ENCODE peak calls at places on chromosomes 16 and 17, in four cellular contexts. U, A, Y and N are unnamed samples.
A peak's percentile ranks its signal among the peaks of the same experiment; 100 is the strongest.

GRCh38 chr17:59069856-59070255 is 36.8 kb downstream of the TRIM37 start:
- DNase-seq in U (no peak), A (no peak), Y (no peak), N (no peak)

GRCh38 chr17:81519284-81520020 is 6.9 kb upstream of the ACTG1 start:
- DNase-seq in U (peak; percentile 89), A (peak; percentile 54), Y (peak; percentile 81), N (peak; percentile 67)

GRCh38 chr16:86428729-86429472 is 81.4 kb upstream of the FOXF1 start:
- DNase-seq in U (no peak), A (no peak), Y (no peak), N (no peak)

GRCh38 chr17:4903051-4903818 is at the start of gene CHRNE:
- DNase-seq in U (no peak), A (peak; percentile 61), Y (peak; percentile 87), N (peak; percentile 49)

GRCh38 chr17:6248061-6248460 is 177.9 kb downstream of the WSCD1 start:
- DNase-seq in U (no peak), A (no peak), Y (no peak), N (no peak)

GRCh38 chr16:21227886-21228285 is 5.6 kb upstream of the ANKS4B start:
- DNase-seq in U (no peak), A (no peak), Y (no peak), N (no peak)

GRCh38 chr16:46765050-46765449 is 16.9 kb upstream of the MYLK3 start:
- DNase-seq in U (no peak), A (no peak), Y (no peak), N (no peak)

GRCh38 chr16:85398050-85398451 is 215.1 kb upstream of the GSE1 start:
- DNase-seq in U (peak; percentile 42), A (no peak), Y (no peak), N (no peak)

GRCh38 chr16:31696968-31697743 is 169.5 kb downstream of the AHSP start:
- DNase-seq in U (no peak), A (no peak), Y (no peak), N (no peak)

GRCh38 chr16:3612510-3613466 is 1.4 kb upstream of the SLX4 start:
- DNase-seq in U (no peak), A (no peak), Y (no peak), N (no peak)

GRCh38 chr16:74505011-74505410 is 83.7 kb upstream of the CLEC18B start:
- DNase-seq in U (no peak), A (no peak), Y (no peak), N (no peak)

GRCh38 chr17:51435641-51436091 is 175.3 kb downstream of the UTP18 start:
- DNase-seq in U (peak; percentile 69), A (peak; percentile 27), Y (peak; percentile 52), N (no peak)

GRCh38 chr17:31792007-31792585 is 66.9 kb downstream of the COPRS start:
- DNase-seq in U (no peak), A (no peak), Y (no peak), N (no peak)

GRCh38 chr16:66933776-66934137 is 445 bp downstream of the CIAO2B start:
- DNase-seq in U (no peak), A (no peak), Y (no peak), N (no peak)

GRCh38 chr17:77769215-77769614 is 189.3 kb upstream of the TNRC6C start:
- DNase-seq in U (no peak), A (no peak), Y (no peak), N (no peak)

GRCh38 chr16:69865701-69866100 is 85.4 kb upstream of the CLEC18A start:
- DNase-seq in U (no peak), A (no peak), Y (no peak), N (no peak)

GRCh38 chr17:72476575-72476986 is 355.8 kb downstream of the SOX9 start:
- DNase-seq in U (no peak), A (no peak), Y (no peak), N (no peak)

GRCh38 chr17:48389903-48390302 is 40.1 kb downstream of the SKAP1 start:
- DNase-seq in U (no peak), A (no peak), Y (no peak), N (no peak)

GRCh38 chr17:14198013-14198412 is 38.6 kb downstream of the CDRT15 start:
- DNase-seq in U (peak; percentile 82), A (no peak), Y (no peak), N (no peak)

GRCh38 chr17:83194189-83194565 is 114.8 kb downstream of the METRNL start:
- DNase-seq in U (peak; percentile 57), A (no peak), Y (no peak), N (peak; percentile 14)

GRCh38 chr17:40563371-40564052 is 1.8 kb downstream of the CCR7 start:
- DNase-seq in U (no peak), A (no peak), Y (peak; percentile 87), N (no peak)

GRCh38 chr16:29757950-29758466 is 12.2 kb upstream of the C16orf54 start:
- DNase-seq in U (no peak), A (no peak), Y (no peak), N (no peak)

GRCh38 chr17:40813804-40814203 is 8.6 kb downstream of the KRT10 start:
- DNase-seq in U (no peak), A (no peak), Y (no peak), N (no peak)

GRCh38 chr17:8226536-8227237 is 16.3 kb upstream of the AURKB start:
- DNase-seq in U (peak; percentile 69), A (no peak), Y (peak; percentile 90), N (peak; percentile 36)

GRCh38 chr17:628507-628941 is 86.1 kb downstream of the VPS53 start:
- DNase-seq in U (no peak), A (no peak), Y (no peak), N (no peak)

GRCh38 chr17:74647871-74648672 is 24.5 kb upstream of the CD300E start:
- DNase-seq in U (no peak), A (no peak), Y (no peak), N (no peak)

GRCh38 chr17:7750321-7750821 is 32.8 kb downstream of the DNAH2 start:
- DNase-seq in U (no peak), A (no peak), Y (no peak), N (no peak)

GRCh38 chr16:56933266-56933619 is 1.3 kb downstream of the HERPUD1 start:
- DNase-seq in U (no peak), A (no peak), Y (no peak), N (no peak)

GRCh38 chr17:66915792-66916191 is 48.7 kb upstream of the CACNG4 start:
- DNase-seq in U (no peak), A (no peak), Y (no peak), N (no peak)

GRCh38 chr16:84593825-84594724 is 23.8 kb downstream of the COTL1 start:
- DNase-seq in U (peak; percentile 77), A (peak; percentile 75), Y (peak; percentile 98), N (peak; percentile 65)

GRCh38 chr17:4204676-4205075 is 59.1 kb downstream of the ANKFY1 start:
- DNase-seq in U (no peak), A (no peak), Y (no peak), N (no peak)

GRCh38 chr17:28384281-28385036 is 13.0 kb downstream of the SARM1 start:
- DNase-seq in U (peak; percentile 92), A (no peak), Y (no peak), N (peak; percentile 33)

GRCh38 chr17:56593073-56593740 is at the start of gene NOG:
- DNase-seq in U (peak; percentile 79), A (no peak), Y (no peak), N (peak; percentile 25)

GRCh38 chr17:19769946-19770652 is 22.0 kb upstream of the ALDH3A1 start:
- DNase-seq in U (no peak), A (no peak), Y (no peak), N (no peak)
- TF ChIP-seq CTCF in U (no peak), A (no peak), Y (no peak), N (no peak)

GRCh38 chr16:79757163-79757562 is 156.6 kb upstream of the MAF start:
- DNase-seq in U (no peak), A (no peak), Y (no peak), N (no peak)
- TF ChIP-seq CTCF in U (no peak), A (no peak), Y (no peak), N (no peak)

GRCh38 chr17:65220732-65221131 is 83.6 kb downstream of the RGS9 start:
- DNase-seq in U (no peak), A (no peak), Y (no peak), N (no peak)

GRCh38 chr17:65222216-65222738 is 85.1 kb downstream of the RGS9 start:
- DNase-seq in U (no peak), A (no peak), Y (no peak), N (no peak)

GRCh38 chr17:65219707-65220106 is 82.5 kb downstream of the RGS9 start:
- DNase-seq in U (no peak), A (no peak), Y (no peak), N (no peak)

GRCh38 chr17:65218261-65218660 is 81.1 kb downstream of the RGS9 start:
- DNase-seq in U (no peak), A (no peak), Y (no peak), N (no peak)

DNA sequence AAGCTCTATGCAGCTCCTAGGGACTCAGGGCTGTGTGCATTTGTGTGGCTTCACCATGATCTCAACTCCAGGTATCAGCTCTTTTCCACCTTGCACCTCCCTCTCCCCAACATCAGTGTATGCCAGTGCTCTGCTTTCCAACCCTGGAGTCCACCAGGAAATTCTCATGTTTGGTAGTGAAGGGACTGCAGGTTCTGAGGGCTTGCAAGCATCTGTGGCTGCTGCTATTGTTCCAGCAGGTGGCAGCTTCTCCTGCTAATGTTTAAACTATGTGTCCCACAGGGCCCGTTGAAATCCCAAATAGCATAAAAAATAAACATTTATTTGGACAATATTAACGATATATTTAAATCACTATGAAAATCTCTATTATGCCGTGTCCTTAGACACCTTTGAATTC is 82.0 kb downstream of the RGS9 start:
- DNase-seq in U (no peak), A (no peak), Y (no peak), N (no peak)
- TF ChIP-seq CTCF in U (no peak), A (no peak), Y (peak; percentile 14), N (no peak)

GRCh38 chr16:24810951-24811843 is 34.6 kb upstream of the SLC5A11 start:
- DNase-seq in U (no peak), A (no peak), Y (no peak), N (no peak)
- TF ChIP-seq CTCF in U (no peak), A (no peak), Y (no peak), N (no peak)

GRCh38 chr16:73176577-73177013 is 128.7 kb upstream of the ZFHX3 start:
- DNase-seq in U (no peak), A (no peak), Y (no peak), N (no peak)
- TF ChIP-seq CTCF in U (peak; percentile 37), A (no peak), Y (no peak), N (no peak)

DNA sequence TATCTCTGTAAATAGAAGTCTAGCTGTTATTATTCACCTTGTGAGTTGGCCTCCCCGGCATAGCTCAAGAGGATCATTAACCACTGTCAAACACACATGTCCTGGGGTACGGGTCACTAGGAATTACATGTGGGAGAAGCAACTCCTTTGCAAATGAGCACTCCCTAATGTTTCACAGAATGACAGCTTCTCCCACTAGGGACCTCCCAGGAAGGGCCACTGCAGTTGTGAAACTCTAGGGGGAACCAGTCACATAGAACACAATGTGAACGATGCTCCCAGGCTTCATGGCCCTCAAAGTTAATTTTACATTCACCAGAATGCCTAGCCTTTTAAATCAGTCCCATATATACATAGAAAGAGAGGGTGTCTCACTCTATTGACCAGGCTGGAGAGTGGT is 12.4 kb upstream of the ZNF19 start:
- DNase-seq in U (no peak), A (no peak), Y (peak; percentile 37), N (no peak)
- TF ChIP-seq CTCF in U (no peak), A (no peak), Y (peak; percentile 33), N (no peak)